ENCODE peak calls at places on chromosome 4, in eight cellular contexts. One of them, this sample, is unnamed. For H3K4me1 and H3K9me3, the result is how much of the 10 kb centered on the place peaks cover.

GRCh38 chr4:7783560-7783959 is 156.1 kb downstream of the AFAP1 start:
- DNase-seq in IMR-90: no peak
- DNase-seq in tibial nerve: no peak
- DNase-seq in adrenal gland: no peak
- DNase-seq in breast epithelium: peak
- DNase-seq in Peyer's patch: peak
- DNase-seq in suprapubic skin: peak
- DNase-seq in ovary: peak
- DNase-seq in this sample: no peak

GRCh38 chr4:8129136-8129535 is 29.5 kb downstream of the ABLIM2 start:
- DNase-seq in IMR-90: no peak
- DNase-seq in tibial nerve: no peak
- DNase-seq in adrenal gland: no peak
- DNase-seq in breast epithelium: no peak
- DNase-seq in Peyer's patch: no peak
- DNase-seq in suprapubic skin: no peak
- DNase-seq in ovary: no peak
- DNase-seq in this sample: no peak

GRCh38 chr4:118249890-118250289 is 102.9 kb downstream of the PRSS12 start:
- DNase-seq in IMR-90: no peak
- DNase-seq in tibial nerve: no peak
- DNase-seq in adrenal gland: no peak
- DNase-seq in breast epithelium: no peak
- DNase-seq in Peyer's patch: no peak
- DNase-seq in suprapubic skin: no peak
- DNase-seq in ovary: no peak
- DNase-seq in this sample: no peak

GRCh38 chr4:67725981-67726380 is 25.0 kb upstream of the UBA6 start:
- DNase-seq in IMR-90: peak
- DNase-seq in tibial nerve: no peak
- DNase-seq in adrenal gland: no peak
- DNase-seq in breast epithelium: no peak
- DNase-seq in Peyer's patch: no peak
- DNase-seq in suprapubic skin: no peak
- DNase-seq in ovary: no peak
- DNase-seq in this sample: no peak

GRCh38 chr4:164989464-164989863 is 12.0 kb upstream of the TRIM61 start:
- DNase-seq in IMR-90: no peak
- DNase-seq in tibial nerve: no peak
- DNase-seq in adrenal gland: no peak
- DNase-seq in breast epithelium: no peak
- DNase-seq in Peyer's patch: no peak
- DNase-seq in suprapubic skin: no peak
- DNase-seq in ovary: no peak
- DNase-seq in this sample: no peak

GRCh38 chr4:11480683-11481082 is 52.0 kb upstream of the HS3ST1 start:
- DNase-seq in IMR-90: peak
- DNase-seq in tibial nerve: no peak
- DNase-seq in adrenal gland: peak
- DNase-seq in breast epithelium: no peak
- DNase-seq in Peyer's patch: peak
- DNase-seq in suprapubic skin: no peak
- DNase-seq in ovary: no peak
- DNase-seq in this sample: no peak

GRCh38 chr4:83378426-83378825 is 43.8 kb upstream of the HPSE start:
- DNase-seq in IMR-90: no peak
- DNase-seq in tibial nerve: no peak
- DNase-seq in adrenal gland: no peak
- DNase-seq in breast epithelium: no peak
- DNase-seq in Peyer's patch: no peak
- DNase-seq in suprapubic skin: no peak
- DNase-seq in ovary: no peak
- DNase-seq in this sample: no peak

GRCh38 chr4:113447695-113448265 is 313.8 kb downstream of the CAMK2D start:
- DNase-seq in IMR-90: no peak
- DNase-seq in tibial nerve: no peak
- DNase-seq in adrenal gland: peak
- DNase-seq in breast epithelium: no peak
- DNase-seq in Peyer's patch: peak
- DNase-seq in suprapubic skin: no peak
- DNase-seq in ovary: no peak
- DNase-seq in this sample: no peak

GRCh38 chr4:140343303-140343702 is 30.1 kb upstream of the SCOC start:
- DNase-seq in IMR-90: no peak
- DNase-seq in tibial nerve: no peak
- DNase-seq in adrenal gland: peak
- DNase-seq in breast epithelium: no peak
- DNase-seq in Peyer's patch: peak
- DNase-seq in suprapubic skin: no peak
- DNase-seq in ovary: peak
- DNase-seq in this sample: no peak

GRCh38 chr4:7067147-7067522 is 729 bp downstream of the GRPEL1 start:
- DNase-seq in IMR-90: no peak
- DNase-seq in tibial nerve: no peak
- DNase-seq in adrenal gland: peak
- DNase-seq in breast epithelium: no peak
- DNase-seq in Peyer's patch: peak
- DNase-seq in suprapubic skin: peak
- DNase-seq in ovary: no peak
- DNase-seq in this sample: peak

GRCh38 chr4:38387348-38387747 is 276.7 kb upstream of the KLF3 start:
- DNase-seq in IMR-90: peak
- DNase-seq in tibial nerve: peak
- DNase-seq in adrenal gland: peak
- DNase-seq in breast epithelium: no peak
- DNase-seq in Peyer's patch: peak
- DNase-seq in suprapubic skin: peak
- DNase-seq in ovary: peak
- DNase-seq in this sample: peak

GRCh38 chr4:139823746-139824145 is 158.1 kb downstream of the MGST2 start:
- DNase-seq in IMR-90: no peak
- DNase-seq in tibial nerve: no peak
- DNase-seq in adrenal gland: no peak
- DNase-seq in breast epithelium: no peak
- DNase-seq in Peyer's patch: no peak
- DNase-seq in suprapubic skin: no peak
- DNase-seq in ovary: no peak
- DNase-seq in this sample: no peak

GRCh38 chr4:16026155-16026761 is 57.6 kb downstream of the PROM1 start:
- DNase-seq in IMR-90: peak
- DNase-seq in tibial nerve: no peak
- DNase-seq in adrenal gland: no peak
- DNase-seq in breast epithelium: no peak
- DNase-seq in Peyer's patch: no peak
- DNase-seq in suprapubic skin: no peak
- DNase-seq in ovary: no peak
- DNase-seq in this sample: no peak

GRCh38 chr4:99637174-99637573 is 20.5 kb downstream of the C4orf54 start:
- DNase-seq in IMR-90: no peak
- DNase-seq in tibial nerve: no peak
- DNase-seq in adrenal gland: no peak
- DNase-seq in breast epithelium: no peak
- DNase-seq in Peyer's patch: no peak
- DNase-seq in suprapubic skin: no peak
- DNase-seq in ovary: no peak
- DNase-seq in this sample: no peak
- H3K4me1 ChIP-seq in IMR-90: under half
- H3K4me1 ChIP-seq in tibial nerve: under half
- H3K4me1 ChIP-seq in adrenal gland: under half
- H3K4me1 ChIP-seq in breast epithelium: under half
- H3K4me1 ChIP-seq in Peyer's patch: under half
- H3K4me1 ChIP-seq in suprapubic skin: under half
- H3K4me1 ChIP-seq in ovary: under half
- H3K4me1 ChIP-seq in this sample: under half

DNA sequence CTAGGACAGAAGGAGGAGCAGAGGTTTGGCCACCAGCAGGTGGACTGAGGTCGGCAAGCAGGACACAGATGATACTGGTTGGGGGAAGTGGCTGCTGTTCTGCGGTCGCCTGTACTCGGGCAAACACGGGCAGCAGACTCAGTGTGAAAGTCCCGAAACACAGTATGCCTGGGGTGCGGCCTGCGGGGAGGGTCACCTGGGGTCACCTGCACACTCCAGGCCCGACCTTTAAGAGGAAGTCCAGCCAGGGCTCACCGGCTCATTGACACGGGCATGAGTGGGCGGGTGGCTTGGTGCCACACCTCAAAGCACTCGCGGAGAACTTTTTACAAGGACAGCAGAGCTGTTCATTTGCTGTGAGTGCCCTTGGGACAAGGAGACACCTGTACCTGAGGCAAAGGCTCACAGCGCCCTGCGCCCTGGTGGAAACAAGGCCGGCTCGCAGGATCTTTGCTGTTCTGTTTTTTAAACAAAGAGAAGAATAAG is 71.5 kb upstream of the MXD4 start:
- DNase-seq in IMR-90: no peak
- DNase-seq in tibial nerve: no peak
- DNase-seq in adrenal gland: peak
- DNase-seq in breast epithelium: no peak
- DNase-seq in Peyer's patch: peak
- DNase-seq in suprapubic skin: no peak
- DNase-seq in ovary: no peak
- DNase-seq in this sample: peak
- TF ChIP-seq POLR2A in IMR-90: no peak
- TF ChIP-seq POLR2A in tibial nerve: no peak
- TF ChIP-seq POLR2A in adrenal gland: no peak
- TF ChIP-seq POLR2A in breast epithelium: no peak
- TF ChIP-seq POLR2A in Peyer's patch: no peak
- TF ChIP-seq POLR2A in suprapubic skin: no peak
- TF ChIP-seq POLR2A in ovary: no peak
- TF ChIP-seq POLR2A in this sample: no peak

GRCh38 chr4:28883211-28883610 is 1837.0 kb upstream of the PCDH7 start:
- DNase-seq in IMR-90: peak
- DNase-seq in tibial nerve: no peak
- DNase-seq in adrenal gland: no peak
- DNase-seq in breast epithelium: no peak
- DNase-seq in Peyer's patch: no peak
- DNase-seq in suprapubic skin: no peak
- DNase-seq in ovary: no peak
- DNase-seq in this sample: no peak

GRCh38 chr4:28879178-28879577 is 1841.0 kb upstream of the PCDH7 start:
- DNase-seq in IMR-90: peak
- DNase-seq in tibial nerve: no peak
- DNase-seq in adrenal gland: no peak
- DNase-seq in breast epithelium: no peak
- DNase-seq in Peyer's patch: no peak
- DNase-seq in suprapubic skin: no peak
- DNase-seq in ovary: no peak
- DNase-seq in this sample: no peak

GRCh38 chr4:28879900-28880299 is 1840.3 kb upstream of the PCDH7 start:
- DNase-seq in IMR-90: no peak
- DNase-seq in tibial nerve: no peak
- DNase-seq in adrenal gland: no peak
- DNase-seq in breast epithelium: no peak
- DNase-seq in Peyer's patch: no peak
- DNase-seq in suprapubic skin: no peak
- DNase-seq in ovary: no peak
- DNase-seq in this sample: no peak
- H3K9me3 ChIP-seq in IMR-90: under half
- H3K9me3 ChIP-seq in tibial nerve: under half
- H3K9me3 ChIP-seq in adrenal gland: under half
- H3K9me3 ChIP-seq in breast epithelium: under half
- H3K9me3 ChIP-seq in Peyer's patch: under half
- H3K9me3 ChIP-seq in suprapubic skin: under half
- H3K9me3 ChIP-seq in ovary: under half
- H3K9me3 ChIP-seq in this sample: under half

DNA sequence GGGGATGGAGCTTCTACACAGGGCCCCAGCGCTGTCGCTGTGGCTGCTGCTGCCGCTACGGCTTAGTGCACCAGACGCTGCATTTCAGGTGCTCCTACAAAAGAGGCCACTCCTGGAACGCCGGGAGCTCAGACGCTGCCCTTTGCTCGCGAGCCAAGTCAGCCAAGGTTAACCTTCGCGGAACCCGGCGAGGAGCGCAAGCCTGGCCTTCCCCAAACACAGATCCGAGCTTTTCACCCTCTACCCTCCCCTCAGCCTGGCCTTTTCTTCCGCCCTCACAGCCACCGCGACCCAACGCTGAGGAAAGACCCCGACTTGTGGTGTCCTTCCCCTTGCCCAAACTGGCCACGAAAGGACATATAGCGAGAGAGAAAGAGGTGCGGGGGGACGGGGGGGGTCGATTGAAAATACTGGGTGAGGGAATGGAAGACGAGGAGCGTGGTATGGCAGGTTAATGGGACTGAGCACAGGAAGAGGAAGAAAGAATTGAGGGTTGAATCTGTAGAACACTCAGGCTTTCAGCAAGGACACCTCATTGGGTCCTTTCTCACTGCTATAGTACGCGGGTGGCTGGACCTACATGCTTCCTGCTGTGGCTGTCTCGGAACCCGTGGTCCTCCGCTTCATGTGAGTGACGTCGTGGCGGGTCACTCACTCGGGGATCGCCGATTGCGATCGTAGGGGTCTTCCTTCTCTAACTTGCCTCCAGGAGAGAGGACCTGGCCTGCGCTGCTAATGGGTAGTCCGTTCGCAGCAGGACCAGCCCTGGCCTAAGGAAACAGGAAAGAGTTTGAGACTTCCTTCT is at the start of the genes AIMP1 and TBCK:
- DNase-seq in IMR-90: peak
- DNase-seq in tibial nerve: peak
- DNase-seq in adrenal gland: peak
- DNase-seq in breast epithelium: peak
- DNase-seq in Peyer's patch: peak
- DNase-seq in suprapubic skin: peak
- DNase-seq in ovary: peak
- DNase-seq in this sample: peak
- H3K4me1 ChIP-seq in IMR-90: under half
- H3K4me1 ChIP-seq in tibial nerve: under half
- H3K4me1 ChIP-seq in adrenal gland: under half
- H3K4me1 ChIP-seq in breast epithelium: under half
- H3K4me1 ChIP-seq in Peyer's patch: under half
- H3K4me1 ChIP-seq in suprapubic skin: under half
- H3K4me1 ChIP-seq in ovary: under half
- H3K4me1 ChIP-seq in this sample: under half

GRCh38 chr4:169098054-169098896 is 88.2 kb upstream of the CBR4 start:
- DNase-seq in IMR-90: peak
- DNase-seq in tibial nerve: no peak
- DNase-seq in adrenal gland: no peak
- DNase-seq in breast epithelium: no peak
- DNase-seq in Peyer's patch: no peak
- DNase-seq in suprapubic skin: no peak
- DNase-seq in ovary: no peak
- DNase-seq in this sample: no peak
- TF ChIP-seq POLR2A in IMR-90: no peak
- TF ChIP-seq POLR2A in tibial nerve: no peak
- TF ChIP-seq POLR2A in adrenal gland: no peak
- TF ChIP-seq POLR2A in breast epithelium: no peak
- TF ChIP-seq POLR2A in Peyer's patch: no peak
- TF ChIP-seq POLR2A in suprapubic skin: no peak
- TF ChIP-seq POLR2A in ovary: no peak
- TF ChIP-seq POLR2A in this sample: no peak

DNA sequence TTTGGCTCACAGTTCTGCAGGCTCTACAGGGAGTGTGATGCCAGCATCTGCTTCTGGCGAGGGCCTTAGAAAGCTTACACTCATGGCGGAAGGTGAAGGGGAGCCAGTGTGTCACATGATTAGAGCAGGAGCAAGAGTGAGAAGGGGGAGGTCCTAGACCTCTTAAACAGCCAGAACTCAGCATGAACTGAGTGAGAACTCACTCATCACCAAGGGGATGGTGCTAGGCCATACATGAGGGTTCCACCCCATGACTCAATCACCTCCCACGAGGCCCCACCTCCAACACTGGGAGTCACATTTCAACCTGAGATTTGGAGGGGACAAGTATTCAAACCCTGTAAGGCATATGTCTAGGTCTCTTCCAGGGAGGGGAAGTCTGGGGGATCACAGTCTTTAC is 33.4 kb downstream of the SPRY1 start:
- DNase-seq in IMR-90: no peak
- DNase-seq in tibial nerve: no peak
- DNase-seq in adrenal gland: no peak
- DNase-seq in breast epithelium: no peak
- DNase-seq in Peyer's patch: no peak
- DNase-seq in suprapubic skin: no peak
- DNase-seq in ovary: no peak
- DNase-seq in this sample: no peak
- H3K9me3 ChIP-seq in IMR-90: under half
- H3K9me3 ChIP-seq in tibial nerve: under half
- H3K9me3 ChIP-seq in adrenal gland: under half
- H3K9me3 ChIP-seq in breast epithelium: under half
- H3K9me3 ChIP-seq in Peyer's patch: under half
- H3K9me3 ChIP-seq in suprapubic skin: under half
- H3K9me3 ChIP-seq in ovary: under half
- H3K9me3 ChIP-seq in this sample: under half